ENCODE peak calls at places on chromosome 1, in ten cellular contexts. V, S, F, X, K, J, M, Y, U and A are unnamed samples.

GRCh38 chr1:71046891-71047634 is 553 bp downstream of the PTGER3 start:
- DNase-seq in V (no peak), Y (no peak), M (no peak), S (no peak), F (no peak), K (peak), U (no peak), X (no peak), J (no peak), A (peak)

GRCh38 chr1:117695796-117696505 is 90.1 kb downstream of the TENT5C start:
- DNase-seq in Y (no peak), V (no peak), U (no peak), S (peak), M (peak), X (peak), J (no peak), F (peak), K (no peak), A (no peak)

GRCh38 chr1:21342961-21343838 is 52.9 kb upstream of the ECE1 start:
- DNase-seq in J (no peak), V (no peak), S (no peak), K (no peak), F (no peak), U (no peak), M (no peak), X (no peak), Y (peak), A (peak)

GRCh38 chr1:55478742-55479141 is 263.6 kb upstream of the USP24 start:
- DNase-seq in X (peak), F (no peak), S (no peak), J (peak), M (peak), K (no peak), Y (peak), V (no peak), U (no peak), A (no peak)

GRCh38 chr1:101017448-101017847 is 8.1 kb downstream of the DPH5 start:
- DNase-seq in V (no peak), U (no peak), Y (no peak), S (no peak), K (no peak), F (no peak), J (no peak), M (no peak), X (no peak), A (no peak)

GRCh38 chr1:234886081-234886874 is 242.4 kb downstream of the TOMM20 start:
- DNase-seq in U (no peak), S (no peak), X (peak), Y (no peak), K (peak), M (no peak), V (no peak), J (peak), F (no peak), A (no peak)

GRCh38 chr1:241749041-241749798 is 97.1 kb downstream of the WDR64 start:
- DNase-seq in X (peak), M (peak), F (no peak), K (no peak), S (no peak), U (no peak), J (peak), Y (no peak), V (no peak), A (no peak)

GRCh38 chr1:248828845-248829244 is 3.1 kb upstream of the SH3BP5L start:
- DNase-seq in X (peak), V (no peak), K (no peak), M (peak), Y (no peak), F (no peak), S (no peak), U (no peak), J (peak), A (no peak)

GRCh38 chr1:41500378-41500777 is 15.9 kb upstream of the EDN2 start:
- DNase-seq in X (peak), J (peak), S (no peak), K (peak), M (no peak), U (no peak), F (no peak), V (no peak), Y (no peak), A (no peak)

GRCh38 chr1:228860911-228861829 is 125.9 kb downstream of the RHOU start:
- DNase-seq in Y (peak), U (no peak), J (peak), S (peak), K (no peak), F (peak), X (peak), V (peak), M (peak), A (no peak)

GRCh38 chr1:185108324-185108723 is 48.4 kb downstream of the TRMT1L start:
- DNase-seq in X (peak), M (peak), Y (no peak), S (no peak), F (no peak), U (no peak), J (no peak), V (no peak), K (no peak), A (no peak)

DNA sequence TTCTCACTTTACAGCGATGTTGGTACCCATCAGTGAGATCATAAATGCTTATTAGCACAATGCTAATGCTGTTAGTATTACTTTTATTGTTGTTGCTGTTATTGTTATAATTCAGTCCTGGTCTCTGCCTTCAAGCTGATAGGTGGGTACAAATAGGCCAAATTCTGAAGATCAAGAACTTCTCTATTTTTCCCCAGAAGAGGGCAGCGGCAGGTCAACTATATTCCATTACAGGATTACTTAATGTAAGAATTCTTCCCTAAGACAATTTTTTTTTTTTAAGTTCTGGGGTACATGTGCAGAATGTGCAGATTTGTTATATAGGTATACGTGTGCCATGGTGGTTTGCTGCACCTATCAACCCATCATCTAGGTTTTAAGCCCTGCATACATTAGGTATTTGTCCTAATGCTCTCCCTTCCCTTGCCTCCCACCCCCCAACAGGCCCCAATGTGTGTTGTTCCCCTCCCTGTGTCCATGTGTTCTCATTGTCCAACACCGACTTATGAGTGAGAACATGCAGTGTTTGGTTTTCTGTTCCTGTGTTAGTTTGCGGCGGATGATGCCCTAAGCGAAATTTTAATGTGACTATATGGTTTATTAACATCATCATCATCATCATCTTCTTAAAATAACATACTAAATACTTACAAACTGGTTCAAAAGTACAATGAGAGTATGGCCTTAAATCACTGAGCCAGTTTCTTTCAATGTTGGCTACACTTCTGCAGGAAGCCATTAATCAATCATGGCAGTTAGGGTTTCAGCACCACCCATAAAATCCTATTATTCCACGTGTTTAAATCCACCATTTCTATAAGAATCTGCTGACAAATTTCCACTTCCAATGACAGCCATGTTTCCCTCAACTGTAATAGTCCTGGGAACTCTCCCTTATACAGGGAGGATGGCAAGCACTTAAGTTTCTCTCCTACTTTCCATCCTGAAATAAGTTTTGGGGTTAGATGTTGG is 19.2 kb downstream of the SLC19A2 start:
- DNase-seq in Y (peak), S (no peak), X (peak), J (peak), V (no peak), K (no peak), U (no peak), M (peak), F (no peak), A (peak)
- TF ChIP-seq CTCF in Y (peak), S (peak), X (peak), J (peak), V (peak), K (peak), U (peak), M (peak), F (peak), A (peak)

GRCh38 chr1:167342846-167343245 is 122.2 kb downstream of the POU2F1 start:
- DNase-seq in V (no peak), Y (peak), U (no peak), J (peak), F (no peak), X (no peak), M (no peak), S (no peak), K (no peak), A (peak)
- TF ChIP-seq CTCF in V (peak), Y (peak), U (no peak), J (no peak), F (no peak), X (no peak), M (no peak), S (no peak), K (peak), A (no peak)

GRCh38 chr1:9690440-9691107 is 39.0 kb downstream of the PIK3CD start:
- DNase-seq in F (no peak), Y (no peak), J (no peak), S (no peak), U (no peak), K (no peak), M (no peak), V (no peak), X (no peak), A (no peak)

GRCh38 chr1:9689011-9689706 is 37.6 kb downstream of the PIK3CD start:
- DNase-seq in U (peak), X (peak), Y (peak), M (peak), V (peak), J (peak), F (no peak), K (peak), S (no peak), A (peak)

GRCh38 chr1:9688599-9688998 is 37.1 kb downstream of the PIK3CD start:
- DNase-seq in X (no peak), S (no peak), Y (no peak), M (no peak), V (no peak), K (no peak), U (no peak), J (no peak), F (no peak), A (no peak)

GRCh38 chr1:9691108-9691445 is 39.5 kb downstream of the PIK3CD start:
- DNase-seq in U (no peak), M (no peak), X (peak), S (no peak), J (no peak), K (no peak), Y (no peak), F (no peak), V (no peak), A (no peak)

DNA sequence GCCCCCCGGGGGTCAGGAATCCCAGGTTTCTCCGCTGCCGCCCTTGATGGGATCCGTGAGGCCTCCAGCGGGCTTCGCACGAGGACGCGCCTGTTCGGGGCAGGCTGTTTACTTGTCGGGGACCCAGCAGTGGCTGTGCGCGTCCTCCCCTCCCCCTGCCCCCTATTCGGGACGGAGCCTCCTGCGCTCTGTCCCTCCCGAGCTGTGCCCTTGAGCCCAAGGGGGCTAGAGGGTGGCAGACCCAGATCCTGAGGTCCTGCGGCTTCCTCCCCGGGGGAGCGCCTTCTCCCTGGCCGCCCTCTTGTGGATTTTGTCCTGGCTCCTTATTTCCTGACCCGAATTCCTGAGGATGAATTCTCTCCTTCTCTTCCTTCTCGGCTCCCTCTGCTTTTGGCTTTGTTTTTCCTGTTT is 38.4 kb downstream of the PIK3CD start:
- DNase-seq in V (no peak), S (no peak), F (no peak), M (no peak), U (no peak), X (no peak), J (no peak), Y (no peak), K (peak), A (no peak)
- TF ChIP-seq CTCF in V (no peak), S (peak), F (peak), M (peak), U (no peak), X (peak), J (peak), Y (no peak), K (no peak), A (no peak)

GRCh38 chr1:6456800-6457466 is 9.0 kb downstream of the TNFRSF25 start:
- DNase-seq in F (no peak), K (no peak), M (no peak), V (no peak), Y (no peak), X (no peak), S (no peak), U (no peak), J (no peak), A (no peak)
- TF ChIP-seq CTCF in F (no peak), K (no peak), M (no peak), V (no peak), Y (no peak), X (no peak), S (no peak), U (no peak), J (no peak), A (no peak)